ENCODE peak calls at places on chromosomes 13 and 19, in five cellular contexts. L is GM23338, V is astrocyte, F is Panc1, E is mucosa of descending colon. Q is an unnamed sample.

GRCh38 chr19:50896591-50897190 is 14.5 kb downstream of the KLK4 start:
- DNase-seq in E (no peak), F (peak; percentile 90), V (peak; percentile 8), L (no peak), Q (no peak)

GRCh38 chr19:48977061-48977460 is 12.0 kb downstream of the FTL start:
- DNase-seq in E (no peak), F (no peak), L (no peak), V (no peak), Q (no peak)

GRCh38 chr19:42105358-42105757 is 26.9 kb downstream of the POU2F2 start:
- DNase-seq in L (no peak), F (no peak), E (no peak), V (no peak), Q (no peak)

GRCh38 chr13:74052402-74052928 is 81.7 kb downstream of the KLF12 start:
- DNase-seq in V (no peak), E (no peak), F (no peak), L (peak; percentile 51), Q (no peak)

GRCh38 chr19:49930483-49931011 is 1.2 kb upstream of the NUP62 start:
- DNase-seq in E (peak; percentile 44), F (no peak), V (no peak), L (peak; percentile 81), Q (peak; percentile 26)

GRCh38 chr13:113448545-113448884 is 4.8 kb downstream of the ADPRHL1 start:
- DNase-seq in V (no peak), L (no peak), E (peak; percentile 66), F (no peak), Q (no peak)

GRCh38 chr13:41401371-41401770 is 56.0 kb upstream of the RGCC start:
- DNase-seq in L (peak; percentile 64), E (no peak), V (no peak), F (no peak), Q (no peak)

GRCh38 chr19:40486017-40486416 is 19.2 kb downstream of the SPTBN4 start:
- DNase-seq in V (no peak), L (no peak), F (no peak), E (no peak), Q (no peak)

GRCh38 chr19:30664358-30665058 is 292.3 kb downstream of the ZNF536 start:
- DNase-seq in V (no peak), L (peak; percentile 83), E (no peak), F (no peak), Q (no peak)

GRCh38 chr19:3880471-3881271 is at the start of gene ATCAY:
- DNase-seq in L (peak; percentile 87), E (no peak), F (no peak), V (no peak), Q (no peak)

GRCh38 chr13:41905600-41906254 is 55.2 kb downstream of the VWA8 start:
- DNase-seq in V (peak; percentile 22), E (no peak), F (peak; percentile 30), L (peak; percentile 70), Q (no peak)

GRCh38 chr19:407501-408440 is 1.2 kb downstream of the C2CD4C start:
- DNase-seq in F (no peak), V (no peak), L (no peak), E (no peak), Q (no peak)

GRCh38 chr13:110240943-110241342 is 66.0 kb downstream of the COL4A1 start:
- DNase-seq in L (no peak), E (no peak), F (no peak), V (no peak), Q (no peak)

GRCh38 chr19:15445807-15446376 is 3.9 kb downstream of the WIZ start:
- DNase-seq in V (no peak), F (no peak), L (no peak), E (no peak), Q (no peak)

GRCh38 chr19:48290923-48291700 is 21.2 kb downstream of the ZNF114 start:
- DNase-seq in V (peak; percentile 68), L (peak; percentile 91), F (peak; percentile 36), E (peak; percentile 80), Q (peak; percentile 64)

GRCh38 chr19:47663911-47664771 is 49.1 kb upstream of the EHD2 start:
- DNase-seq in F (no peak), E (peak; percentile 37), L (no peak), V (peak; percentile 99), Q (no peak)

GRCh38 chr19:33956941-33957340 is 160.3 kb downstream of the KCTD15 start:
- DNase-seq in L (no peak), V (no peak), E (no peak), F (no peak), Q (no peak)

GRCh38 chr13:73325351-73326214 is 266.8 kb downstream of the KLF5 start:
- DNase-seq in V (peak; percentile 42), F (no peak), E (no peak), L (no peak), Q (no peak)

GRCh38 chr13:106529415-106530208 is 5.8 kb downstream of the EFNB2 start:
- DNase-seq in L (no peak), E (no peak), V (no peak), F (no peak), Q (no peak)

GRCh38 chr13:111296417-111296816 is 24.0 kb upstream of the TEX29 start:
- DNase-seq in E (no peak), F (no peak), L (no peak), V (no peak), Q (no peak)

GRCh38 chr19:33569822-33570221 is 48.2 kb upstream of the PEPD start:
- DNase-seq in V (no peak), F (no peak), L (peak; percentile 10), E (no peak), Q (no peak)

GRCh38 chr13:35720290-35720689 is 243.8 kb upstream of the MAB21L1 start:
- DNase-seq in E (no peak), V (no peak), L (no peak), F (no peak), Q (no peak)

GRCh38 chr13:51957377-51958216 is 53.7 kb downstream of the ATP7B start:
- DNase-seq in L (no peak), E (no peak), F (no peak), V (no peak), Q (no peak)

GRCh38 chr19:10362259-10362658 is 18.1 kb downstream of the TYK2 start:
- DNase-seq in E (no peak), L (no peak), V (no peak), F (no peak), Q (no peak)

GRCh38 chr13:38340624-38341023 is 9.0 kb upstream of the UFM1 start:
- DNase-seq in V (no peak), L (no peak), F (no peak), E (no peak), Q (no peak)

GRCh38 chr19:12788682-12789097 is 2.6 kb upstream of the JUNB start:
- DNase-seq in V (no peak), E (peak; percentile 90), L (peak; percentile 72), F (no peak), Q (peak; percentile 51)

GRCh38 chr13:112725346-112726017 is 35.6 kb downstream of the ATP11A start:
- DNase-seq in V (peak; percentile 41), E (no peak), L (no peak), F (no peak), Q (no peak)

GRCh38 chr13:20411638-20412342 is 113.9 kb downstream of the CRYL1 start:
- DNase-seq in V (no peak), L (no peak), E (no peak), F (no peak), Q (no peak)

GRCh38 chr19:18961767-18962423 is 20.9 kb upstream of the HOMER3 start:
- DNase-seq in V (no peak), L (peak; percentile 99), E (no peak), F (no peak), Q (no peak)

GRCh38 chr13:25468330-25469178 is 96.8 kb downstream of the ATP8A2 start:
- DNase-seq in L (peak; percentile 73), V (peak; percentile 20), E (no peak), F (no peak), Q (no peak)
- TF ChIP-seq CTCF in L (no peak), V (no peak), E (no peak), F (no peak), Q (no peak)

DNA sequence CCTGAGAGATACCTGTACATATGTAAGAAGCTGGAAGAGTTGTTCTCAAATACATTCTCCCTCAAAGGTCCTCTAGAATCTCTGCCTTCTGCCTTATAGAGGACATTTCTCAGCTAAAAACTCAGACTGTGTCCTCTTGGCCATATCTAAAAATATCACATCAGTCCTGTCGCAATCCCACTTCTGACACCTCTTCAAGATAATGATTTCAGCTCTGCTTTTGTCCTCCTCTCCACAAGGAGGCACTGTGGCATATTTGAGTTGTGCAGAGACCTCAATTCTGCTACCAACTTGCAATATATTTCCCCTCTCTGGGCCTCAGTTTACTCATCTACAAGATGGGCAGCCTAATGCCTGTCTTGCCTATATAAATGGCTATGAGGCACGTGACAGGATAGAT is 16.6 kb downstream of the ADAMTS10 start:
- DNase-seq in L (no peak), F (no peak), E (no peak), V (no peak), Q (no peak)
- TF ChIP-seq CTCF in L (peak; percentile 59), F (no peak), E (no peak), V (peak; percentile 14), Q (peak; percentile 35)

DNA sequence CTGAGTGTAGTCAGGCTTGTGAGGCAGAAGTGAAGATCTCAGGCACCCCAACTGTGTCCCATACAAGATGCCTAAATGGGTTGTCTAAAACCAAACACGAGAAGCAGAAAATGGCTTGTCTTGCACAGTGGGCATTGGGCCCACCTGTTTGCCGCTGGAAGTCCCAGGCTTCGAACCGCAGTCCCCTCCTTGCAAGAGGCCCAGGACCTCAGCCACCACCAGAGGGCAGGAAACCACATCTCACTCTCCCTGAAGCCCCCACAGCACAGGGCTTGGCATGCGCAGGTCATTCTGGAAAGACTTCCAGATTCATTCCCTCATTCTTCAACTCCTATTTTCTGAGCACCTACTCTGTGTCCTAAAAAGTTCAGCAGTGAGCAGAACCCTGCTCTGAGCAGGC is 973.7 kb downstream of the UQCRFS1 start:
- DNase-seq in F (no peak), L (peak; percentile 86), E (no peak), V (no peak), Q (no peak)
- TF ChIP-seq CTCF in F (peak; percentile 54), L (peak; percentile 78), E (no peak), V (peak; percentile 13), Q (no peak)

GRCh38 chr19:2785244-2786000 is at the start of gene THOP1:
- DNase-seq in L (peak; percentile 100), V (peak; percentile 95), F (peak; percentile 84), E (peak; percentile 99), Q (peak; percentile 94)
- TF ChIP-seq CTCF in L (no peak), V (no peak), F (no peak), E (no peak), Q (no peak)